ENCODE peak calls at places on chromosome 2, in nine cellular contexts. R is heart left ventricle; V is A549; S is MV-4-11; Y is activated CD4-positive, alpha-beta T cell treated with anti-CD3 and anti-CD28 coated beads for 4 hours; P is stromal cell of bone marrow; W is activated T-cell treated with anti-CD3 and anti-CD28 coated beads, Interleukin-2, amount 50 U/mL, for 1 hour; A is fibroblast of the conjunctiva; X is ELR. Q is an unnamed sample.
A peak's percentile ranks its signal among the peaks of the same experiment; 100 is the strongest.

GRCh38 chr2:226362991-226363390 is 436.6 kb downstream of the IRS1 start:
- DNase-seq in V (no peak), R (no peak), Y (no peak), A (peak; percentile 16), X (peak; percentile 74), P (peak; percentile 38), W (no peak), S (no peak), Q (peak; percentile 36)

GRCh38 chr2:144948205-144948855 is 428.4 kb upstream of the ZEB2 start:
- DNase-seq in X (no peak), W (no peak), V (no peak), R (no peak), Y (no peak), A (no peak), S (no peak), P (no peak), Q (no peak)

GRCh38 chr2:126700677-126701076 is 44.7 kb downstream of the GYPC start:
- DNase-seq in S (no peak), X (peak; percentile 15), P (no peak), A (no peak), R (no peak), W (no peak), Y (no peak), V (no peak), Q (no peak)

GRCh38 chr2:31287681-31288080 is 53.7 kb downstream of the EHD3 start:
- DNase-seq in A (no peak), S (no peak), Y (no peak), V (no peak), X (peak; percentile 64), W (no peak), P (no peak), R (no peak), Q (peak; percentile 69)

GRCh38 chr2:68970566-68970965 is 3.9 kb upstream of the GKN1 start:
- DNase-seq in R (no peak), X (no peak), Y (no peak), S (no peak), W (no peak), P (no peak), A (no peak), V (no peak), Q (no peak)

GRCh38 chr2:95040470-95040869 is 15.0 kb downstream of the MAL start:
- DNase-seq in Y (no peak), S (no peak), W (no peak), A (no peak), V (no peak), R (no peak), X (no peak), P (no peak), Q (no peak)

GRCh38 chr2:241048949-241049343 is 50.5 kb downstream of the SNED1 start:
- DNase-seq in R (peak; percentile 43), P (no peak), V (no peak), Y (no peak), X (no peak), S (no peak), W (no peak), A (no peak), Q (no peak)

GRCh38 chr2:109339519-109339991 is 210.6 kb downstream of the SH3RF3 start:
- DNase-seq in V (no peak), P (no peak), X (peak; percentile 94), A (no peak), Y (no peak), W (no peak), R (no peak), S (no peak), Q (peak; percentile 89)

GRCh38 chr2:124908411-124908810 is 883.3 kb downstream of the CNTNAP5 start:
- DNase-seq in A (no peak), W (no peak), X (peak; percentile 28), S (no peak), V (no peak), Y (no peak), R (no peak), P (no peak), Q (peak; percentile 19)

GRCh38 chr2:113083311-113083710 is 15.5 kb downstream of the IL1F10 start:
- DNase-seq in V (no peak), S (peak; percentile 48), R (no peak), X (no peak), A (no peak), P (no peak), W (no peak), Y (no peak), Q (peak; percentile 16)

GRCh38 chr2:163348843-163349395 is 386.9 kb downstream of the FIGN start:
- DNase-seq in P (no peak), A (no peak), X (peak; percentile 92), Y (no peak), S (peak; percentile 97), R (no peak), V (peak; percentile 55), W (no peak), Q (peak; percentile 92)

GRCh38 chr2:222393733-222394267 is 30.5 kb upstream of the SGPP2 start:
- DNase-seq in P (no peak), X (no peak), A (no peak), S (no peak), Y (no peak), V (no peak), W (no peak), R (no peak), Q (no peak)

GRCh38 chr2:38037325-38037724 is 38.6 kb downstream of the CYP1B1 start:
- DNase-seq in W (no peak), V (no peak), X (peak; percentile 12), R (no peak), Y (no peak), P (no peak), A (no peak), S (no peak), Q (peak; percentile 59)